ENCODE peak calls at places on chromosomes 13 and 19, in ten cellular contexts. A, H, O, N, D, Z, U, L, E and M are unnamed samples.

GRCh38 chr13:48975101-48975925 is at the start of gene FNDC3A:
- DNase-seq in U (peak; percentile 64), H (peak; percentile 89), N (peak; percentile 47), A (peak; percentile 51), L (peak; percentile 79), O (peak; percentile 69), Z (peak; percentile 86), D (peak; percentile 76), E (no peak), M (no peak)

GRCh38 chr13:86020350-86021002 is 221.3 kb upstream of the SLITRK6 start:
- DNase-seq in A (peak; percentile 25), H (no peak), E (no peak), D (no peak), Z (no peak), N (no peak), U (no peak), L (no peak), O (no peak), M (no peak)

GRCh38 chr13:105848494-105848893 is 687.0 kb downstream of the EFNB2 start:
- DNase-seq in A (no peak), O (no peak), L (no peak), N (no peak), H (no peak), U (no peak), E (no peak), D (no peak), Z (no peak), M (no peak)

GRCh38 chr19:45049073-45049736 is 10.4 kb downstream of the CLASRP start:
- DNase-seq in A (no peak), N (no peak), Z (no peak), O (no peak), H (peak; percentile 63), D (no peak), E (no peak), L (peak; percentile 82), U (no peak), M (no peak)

GRCh38 chr13:51980918-51981317 is 30.3 kb downstream of the ATP7B start:
- DNase-seq in U (no peak), H (no peak), E (no peak), N (no peak), A (no peak), L (no peak), D (no peak), O (no peak), Z (no peak), M (no peak)

GRCh38 chr13:113927661-113928581 is 46.0 kb downstream of the C13orf46 start:
- DNase-seq in U (peak; percentile 31), Z (no peak), A (no peak), O (no peak), N (no peak), H (peak; percentile 84), D (no peak), L (no peak), E (peak; percentile 60), M (no peak)

GRCh38 chr19:55598034-55598433 is 1.3 kb downstream of the FIZ1 start:
- DNase-seq in A (no peak), N (no peak), L (no peak), D (no peak), O (no peak), E (no peak), H (no peak), U (no peak), Z (no peak), M (no peak)

GRCh38 chr19:41703602-41704293 is 4.7 kb upstream of the CEACAM5 start:
- DNase-seq in A (no peak), O (no peak), H (no peak), L (no peak), E (no peak), D (no peak), U (no peak), Z (no peak), N (no peak), M (no peak)

GRCh38 chr19:28397311-28397710 is 815.6 kb downstream of the UQCRFS1 start:
- DNase-seq in A (no peak), L (no peak), D (no peak), O (no peak), E (no peak), N (no peak), H (no peak), Z (no peak), U (no peak), M (no peak)

GRCh38 chr19:57637379-57637778 is 4.4 kb downstream of the ZNF211 start:
- DNase-seq in N (no peak), H (no peak), A (no peak), O (no peak), E (no peak), Z (no peak), L (no peak), D (no peak), U (no peak), M (no peak)

GRCh38 chr19:57633832-57634131 is 814 bp downstream of the ZNF211 start:
- DNase-seq in L (peak; percentile 8), E (no peak), O (no peak), D (no peak), U (no peak), H (no peak), Z (no peak), N (no peak), A (no peak), M (no peak)

GRCh38 chr19:57632987-57633831 is at the start of gene ZNF211:
- DNase-seq in U (peak; percentile 96), L (peak; percentile 88), H (peak; percentile 96), D (peak; percentile 81), A (peak; percentile 97), N (peak; percentile 92), E (peak; percentile 84), O (peak; percentile 94), Z (peak; percentile 94), M (peak; percentile 88)
- TF ChIP-seq CTCF in U (no peak), L (no peak), H (no peak), D (no peak), A (no peak), N (peak; percentile 40), E (no peak), O (no peak), Z (no peak), M (peak; percentile 7)

GRCh38 chr13:23381877-23382276 is 51.6 kb downstream of the SACS start:
- DNase-seq in Z (no peak), O (peak; percentile 56), H (no peak), D (no peak), A (no peak), E (no peak), N (no peak), U (no peak), L (no peak), M (no peak)

GRCh38 chr13:23378009-23378632 is 55.4 kb downstream of the SACS start:
- DNase-seq in H (no peak), O (peak; percentile 93), A (peak; percentile 87), L (no peak), U (no peak), N (no peak), D (no peak), E (no peak), Z (no peak), M (peak; percentile 62)

GRCh38 chr13:23380534-23380933 is 53.0 kb downstream of the SACS start:
- DNase-seq in H (no peak), O (no peak), L (no peak), A (no peak), D (no peak), U (no peak), Z (no peak), E (no peak), N (no peak), M (no peak)

GRCh38 chr13:23375007-23375971 is 58.2 kb downstream of the SACS start:
- DNase-seq in L (peak; percentile 98), U (peak; percentile 98), O (peak; percentile 97), N (peak; percentile 78), A (peak; percentile 87), E (peak; percentile 97), D (peak; percentile 98), Z (peak; percentile 94), H (peak; percentile 98), M (peak; percentile 97)

GRCh38 chr13:23377603-23378002 is 55.9 kb downstream of the SACS start:
- DNase-seq in O (no peak), L (no peak), E (no peak), A (no peak), D (no peak), Z (no peak), U (no peak), H (no peak), N (no peak), M (no peak)
- H3K4me3 ChIP-seq in O (no peak overlapping the region), L (no peak overlapping the region), E (no peak overlapping the region), A (peak overlapping the region; percentile 6), D (no peak overlapping the region), Z (no peak overlapping the region), U (no peak overlapping the region), H (peak overlapping the region; percentile 16), N (no peak overlapping the region), M (no peak overlapping the region)

GRCh38 chr19:51915324-51915867 is 10.6 kb upstream of the ZNF649 start:
- DNase-seq in O (no peak), D (no peak), H (no peak), E (no peak), A (no peak), U (no peak), Z (no peak), N (no peak), L (no peak), M (no peak)

GRCh38 chr19:51916167-51916566 is 11.1 kb upstream of the ZNF613 start:
- DNase-seq in E (no peak), Z (no peak), U (no peak), H (no peak), L (no peak), O (no peak), D (no peak), A (no peak), N (no peak), M (no peak)

GRCh38 chr19:51921949-51922348 is 5.3 kb upstream of the ZNF613 start:
- DNase-seq in E (no peak), A (no peak), N (no peak), L (no peak), H (no peak), U (no peak), Z (peak; percentile 31), O (no peak), D (no peak), M (no peak)

DNA sequence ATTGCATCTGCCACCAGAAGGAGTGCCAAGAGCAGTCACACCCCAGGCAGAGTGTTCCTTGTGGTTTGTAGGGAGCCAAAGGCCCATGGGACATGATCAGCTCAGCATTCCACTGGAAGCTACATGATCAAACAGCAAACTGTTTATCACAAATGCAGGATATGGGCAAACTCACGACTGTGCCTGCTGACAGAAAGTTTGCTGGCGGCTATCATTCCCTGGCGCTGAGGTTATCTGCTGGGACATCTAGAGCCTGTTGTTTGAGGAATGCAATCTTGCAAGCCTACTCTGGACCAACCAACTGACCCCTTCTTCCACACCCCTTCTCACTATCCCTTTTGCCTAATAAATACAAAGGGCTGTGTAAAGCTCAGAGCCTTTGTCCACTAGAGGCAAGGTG is 7.7 kb upstream of the ZNF613 start:
- DNase-seq in D (no peak), Z (no peak), H (no peak), N (no peak), A (no peak), E (no peak), U (no peak), O (no peak), L (no peak), M (no peak)
- H3K36me3 ChIP-seq in D (no peaks in the 10 kb centered on the region), Z (no peaks in the 10 kb centered on the region), H (no peaks in the 10 kb centered on the region), N (no peaks in the 10 kb centered on the region), A (peaks cover 4% of the 10 kb centered on the region), E (no peaks in the 10 kb centered on the region), U (no peaks in the 10 kb centered on the region), O (no peaks in the 10 kb centered on the region), L (no peaks in the 10 kb centered on the region), M (no peaks in the 10 kb centered on the region)

DNA sequence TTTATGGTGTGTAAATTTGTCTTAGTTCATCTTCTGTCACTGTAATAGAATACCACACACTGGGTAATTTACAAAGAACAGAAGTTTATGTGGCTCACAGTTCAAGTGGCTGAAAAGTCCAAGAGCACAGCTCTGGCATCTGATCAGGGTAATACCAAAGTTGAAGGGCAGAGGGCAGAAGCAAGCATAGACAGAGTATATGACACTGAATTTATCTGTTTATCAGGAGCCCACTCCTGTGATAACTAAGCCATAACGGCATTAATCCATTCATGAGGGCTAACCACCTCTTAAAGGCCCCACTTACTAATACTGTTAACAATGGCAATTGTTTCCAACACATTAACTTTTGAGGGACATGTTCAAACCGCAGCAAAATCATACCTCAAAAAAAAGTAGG is 4.0 kb upstream of the RFXAP start:
- DNase-seq in D (no peak), A (peak; percentile 36), H (no peak), U (no peak), L (no peak), Z (peak; percentile 13), N (peak; percentile 28), E (no peak), O (no peak), M (no peak)
- TF ChIP-seq CTCF in D (peak; percentile 55), A (peak; percentile 46), H (no peak), U (no peak), L (no peak), Z (peak; percentile 32), N (peak; percentile 40), E (no peak), O (no peak), M (peak; percentile 40)